ENCODE peak calls at places on chromosomes 6 and 20, in six cellular contexts. M, Q, S, G, I and C are unnamed samples.

GRCh38 chr20:34794006-34794585 is 31.4 kb downstream of the NCOA6 start:
- DNase-seq in G (no peak), S (no peak), Q (no peak), I (no peak), M (no peak), C (no peak)

GRCh38 chr6:113585246-113585645 is 271.9 kb upstream of the MARCKS start:
- DNase-seq in S (peak; percentile 75), G (no peak), Q (no peak), M (no peak), I (no peak), C (no peak)

GRCh38 chr20:35088231-35088794 is 4.3 kb downstream of the TRPC4AP start:
- DNase-seq in S (peak; percentile 55), Q (no peak), I (no peak), G (no peak), M (no peak), C (no peak)

GRCh38 chr6:43698584-43699349 is 11.2 kb upstream of the MRPS18A start:
- DNase-seq in G (no peak), M (no peak), Q (peak; percentile 19), I (no peak), S (peak; percentile 67), C (no peak)

GRCh38 chr6:109428889-109429477 is 11.4 kb downstream of the PPIL6 start:
- DNase-seq in S (peak; percentile 30), G (no peak), Q (peak; percentile 70), M (no peak), I (no peak), C (no peak)

GRCh38 chr20:63093966-63094766 is 87.4 kb upstream of the BHLHE23 start:
- DNase-seq in I (peak; percentile 77), Q (no peak), M (no peak), S (no peak), G (no peak), C (peak; percentile 20)

GRCh38 chr6:165679326-165679725 is 16.3 kb upstream of the PDE10A start:
- DNase-seq in I (no peak), S (no peak), Q (no peak), M (no peak), G (no peak), C (no peak)

GRCh38 chr20:32040142-32040953 is 11.7 kb upstream of the HCK start:
- DNase-seq in G (peak; percentile 85), M (peak; percentile 83), Q (no peak), S (no peak), I (no peak), C (peak; percentile 18)

GRCh38 chr6:83958250-83958685 is 75.3 kb upstream of the MRAP2 start:
- DNase-seq in M (no peak), Q (peak; percentile 59), I (no peak), S (peak; percentile 47), G (no peak), C (no peak)

GRCh38 chr20:38001981-38002380 is 31.3 kb downstream of the TTI1 start:
- DNase-seq in S (peak; percentile 58), G (no peak), Q (peak; percentile 69), M (no peak), I (no peak), C (no peak)

GRCh38 chr20:2102585-2103453 is 1.2 kb downstream of the STK35 start:
- DNase-seq in Q (peak; percentile 48), M (peak; percentile 92), S (peak; percentile 89), I (peak; percentile 93), G (peak; percentile 92), C (peak; percentile 88)

GRCh38 chr6:2917801-2918495 is 14.8 kb upstream of the SERPINB9 start:
- DNase-seq in Q (no peak), G (no peak), I (peak; percentile 73), S (no peak), M (no peak), C (no peak)

GRCh38 chr6:118621799-118622470 is 29.5 kb downstream of the CEP85L start:
- DNase-seq in S (no peak), G (no peak), Q (no peak), I (no peak), M (no peak), C (no peak)

GRCh38 chr6:48658910-48659309 is 547.9 kb upstream of the PTCHD4 start:
- DNase-seq in Q (no peak), G (no peak), I (no peak), M (no peak), S (no peak), C (no peak)

GRCh38 chr20:21272279-21272678 is 30.9 kb upstream of the XRN2 start:
- DNase-seq in S (peak; percentile 55), I (no peak), M (no peak), G (no peak), Q (peak; percentile 60), C (no peak)

GRCh38 chr6:56440551-56440981 is 193.2 kb upstream of the COL21A1 start:
- DNase-seq in G (no peak), Q (peak; percentile 36), M (no peak), I (no peak), S (no peak), C (no peak)

GRCh38 chr6:87340230-87340629 is 4.4 kb upstream of the C6orf163 start:
- DNase-seq in I (no peak), M (no peak), S (no peak), G (no peak), Q (no peak), C (no peak)

GRCh38 chr6:160387887-160388286 is 39.7 kb downstream of the SLC22A3 start:
- DNase-seq in S (no peak), Q (peak; percentile 40), I (no peak), G (no peak), M (no peak), C (no peak)

GRCh38 chr6:101000334-101000733 is 119.2 kb upstream of the ASCC3 start:
- DNase-seq in G (no peak), S (peak; percentile 34), I (no peak), M (no peak), Q (peak; percentile 51), C (no peak)

GRCh38 chr6:149433901-149434300 is 33.8 kb downstream of the SUMO4 start:
- DNase-seq in I (no peak), S (no peak), G (no peak), Q (no peak), M (no peak), C (no peak)

GRCh38 chr20:25025091-25025861 is 32.7 kb downstream of the ACSS1 start:
- DNase-seq in Q (no peak), S (no peak), G (no peak), I (no peak), M (no peak), C (peak; percentile 20)